ENCODE peak calls at places on chromosomes 12 and 14, in four cellular contexts. Y is HCT116, O is A549, A is uterus. X is an unnamed sample.

GRCh38 chr12:107057071-107057834 is 36.1 kb downstream of the CRY1 start:
- DNase-seq in Y (no peak), O (peak), A (no peak), X (no peak)

GRCh38 chr14:52802597-52802996 is 11.2 kb upstream of the GNPNAT1 start:
- DNase-seq in A (no peak), O (no peak), Y (no peak), X (no peak)

GRCh38 chr14:51202914-51203665 is 37.0 kb upstream of the TMX1 start:
- DNase-seq in Y (no peak), O (no peak), A (no peak), X (no peak)

GRCh38 chr12:122753213-122753571 is 568 bp downstream of the DENR start:
- DNase-seq in Y (no peak), A (no peak), O (no peak), X (no peak)

GRCh38 chr12:48601013-48601756 is 31.3 kb upstream of the LALBA start:
- DNase-seq in O (no peak), A (no peak), Y (no peak), X (no peak)

GRCh38 chr14:48575772-48576171 is 900.4 kb upstream of the MDGA2 start:
- DNase-seq in Y (no peak), A (no peak), O (no peak), X (no peak)

GRCh38 chr14:78356406-78356805 is 186.2 kb downstream of the NRXN3 start:
- DNase-seq in O (no peak), A (no peak), Y (no peak), X (no peak)

GRCh38 chr12:23862746-23863145 is 86.7 kb downstream of the SOX5 start:
- DNase-seq in O (no peak), A (no peak), Y (no peak), X (no peak)

GRCh38 chr12:38124247-38125012 is 192.1 kb upstream of the ALG10B start:
- DNase-seq in A (no peak), O (peak), Y (no peak), X (no peak)

GRCh38 chr12:20450591-20450990 is 82.3 kb downstream of the PDE3A start:
- DNase-seq in Y (no peak), O (no peak), A (no peak), X (no peak)

GRCh38 chr14:24113379-24113800 is 1.2 kb upstream of the DCAF11 start:
- DNase-seq in Y (no peak), O (no peak), A (no peak), X (no peak)

GRCh38 chr14:24113801-24114535 is 609 bp upstream of the DCAF11 start:
- DNase-seq in O (peak), Y (peak), A (peak), X (peak)

GRCh38 chr14:24115451-24116110 is 832 bp upstream of the NRL start:
- DNase-seq in A (no peak), Y (no peak), O (no peak), X (no peak)

GRCh38 chr14:24116111-24116809 is 1.5 kb upstream of the NRL start:
- DNase-seq in A (no peak), O (no peak), Y (no peak), X (no peak)

GRCh38 chr14:24114536-24115450 is at the start of the genes DCAF11 and NRL:
- DNase-seq in O (peak), A (peak), Y (peak), X (peak)
- TF ChIP-seq POLR2A in O (peak), A (peak), Y (peak), X (peak)

GRCh38 chr14:81220767-81221578 is at the start of gene GTF2A1:
- DNase-seq in Y (peak), A (peak), O (peak), X (peak)
- TF ChIP-seq POLR2A in Y (peak), A (peak), O (peak), X (peak)

GRCh38 chr12:89280833-89281533 is 71.3 kb downstream of the DUSP6 start:
- DNase-seq in A (no peak), O (no peak), Y (no peak), X (no peak)
- TF ChIP-seq POLR2A in A (no peak), O (no peak), Y (no peak), X (no peak)

GRCh38 chr12:121352053-121353018 is at the start of gene ANAPC5:
- DNase-seq in A (peak), O (peak), Y (peak), X (peak)
- TF ChIP-seq POLR2A in A (peak), O (peak), Y (peak), X (peak)

GRCh38 chr14:54048311-54048710 is 91.7 kb upstream of the BMP4 start:
- DNase-seq in A (no peak), O (no peak), Y (no peak), X (no peak)
- TF ChIP-seq POLR2A in A (no peak), O (no peak), Y (no peak), X (no peak)